ENCODE peak calls at places on chromosomes 3 and 15, in four cellular contexts. H is HepG2, U is SK-N-SH, R is GM23338. B is an unnamed sample.
A peak's percentile ranks its signal among the peaks of the same experiment; 100 is the strongest.

GRCh38 chr15:87778358-87778757 is 478.2 kb downstream of the NTRK3 start:
- DNase-seq in R (peak; percentile 12), H (no peak), U (no peak), B (no peak)

GRCh38 chr3:149507491-149508324 is 33.2 kb downstream of the TM4SF4 start:
- DNase-seq in H (no peak), R (peak; percentile 26), U (no peak), B (peak; percentile 77)

GRCh38 chr3:192060160-192060783 is 599.3 kb downstream of the PYDC2 start:
- DNase-seq in R (no peak), H (no peak), U (no peak), B (no peak)

GRCh38 chr3:150407818-150408231 is 273 bp upstream of the TSC22D2 start:
- DNase-seq in R (peak; percentile 94), U (no peak), H (no peak), B (no peak)

GRCh38 chr15:77504871-77505270 is 84.2 kb downstream of the HMG20A start:
- DNase-seq in H (no peak), R (no peak), U (no peak), B (no peak)

GRCh38 chr15:74373731-74374647 is 6.5 kb upstream of the CYP11A1 start:
- DNase-seq in U (peak; percentile 99), R (peak; percentile 98), H (peak; percentile 83), B (peak; percentile 84)

GRCh38 chr3:5017953-5018531 is 38.8 kb downstream of the BHLHE40 start:
- DNase-seq in U (no peak), H (no peak), R (no peak), B (no peak)

GRCh38 chr3:151003024-151003771 is 30.7 kb upstream of the CLRN1 start:
- DNase-seq in U (no peak), H (peak; percentile 34), R (no peak), B (no peak)

GRCh38 chr3:88141458-88142083 is 8.2 kb upstream of the C3orf38 start:
- DNase-seq in R (no peak), H (no peak), U (no peak), B (no peak)

GRCh38 chr3:168040624-168041208 is 55.0 kb downstream of the GOLIM4 start:
- DNase-seq in H (peak; percentile 49), U (peak; percentile 36), R (peak; percentile 84), B (peak; percentile 37)

GRCh38 chr15:80533934-80534333 is 129.8 kb downstream of the ARNT2 start:
- DNase-seq in U (no peak), R (no peak), H (no peak), B (no peak)

GRCh38 chr3:159840900-159841299 is 147.7 kb upstream of the IL12A start:
- DNase-seq in U (no peak), H (no peak), R (no peak), B (no peak)

DNA sequence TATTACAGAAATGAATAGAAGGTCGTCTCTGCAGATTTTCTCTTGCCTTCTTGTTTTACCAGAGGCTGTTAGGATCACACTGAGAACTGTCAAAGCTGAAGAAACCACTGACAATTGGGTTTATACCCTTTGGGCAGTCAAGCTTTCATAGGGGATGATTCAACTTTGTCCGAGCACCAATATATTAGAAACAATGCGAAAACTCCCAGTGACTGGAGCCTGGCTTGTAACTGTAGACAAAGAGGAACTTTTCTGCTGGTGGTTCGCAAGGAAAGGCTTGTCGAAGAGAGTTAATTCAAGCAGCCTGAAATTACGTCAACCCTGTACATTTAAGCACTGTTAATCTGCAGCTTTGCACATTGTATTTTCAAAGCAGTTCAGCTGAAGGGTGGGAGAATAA is 193.2 kb upstream of the ZNF385D start:
- DNase-seq in R (no peak), H (no peak), U (no peak), B (no peak)
- H2AFZ ChIP-seq in R (peak overlapping the region; percentile 76), H (no peak overlapping the region), U (no peak overlapping the region), B (no peak overlapping the region)

DNA sequence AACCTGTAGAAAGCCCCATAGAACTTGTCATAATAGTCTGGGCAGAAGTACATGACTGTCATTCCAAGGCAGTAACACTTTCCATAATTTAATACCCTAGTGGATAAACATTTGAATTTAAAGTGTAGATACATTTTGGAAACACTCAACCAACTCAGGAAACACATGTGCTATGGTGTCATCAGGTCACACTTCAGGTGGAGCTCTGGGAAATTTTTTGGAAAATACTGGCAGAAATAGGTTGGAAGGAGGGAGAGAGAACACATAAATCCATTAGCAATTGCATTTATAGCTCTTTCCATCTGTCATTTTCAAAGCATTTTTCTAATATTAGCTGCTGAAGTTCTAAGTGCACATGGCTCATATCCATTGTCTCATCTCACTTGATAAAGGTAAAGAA is 135.7 kb downstream of the MEIS2 start:
- DNase-seq in R (no peak), H (no peak), U (no peak), B (peak; percentile 55)
- TF ChIP-seq CTCF in R (no peak), H (no peak), U (no peak), B (no peak)

DNA sequence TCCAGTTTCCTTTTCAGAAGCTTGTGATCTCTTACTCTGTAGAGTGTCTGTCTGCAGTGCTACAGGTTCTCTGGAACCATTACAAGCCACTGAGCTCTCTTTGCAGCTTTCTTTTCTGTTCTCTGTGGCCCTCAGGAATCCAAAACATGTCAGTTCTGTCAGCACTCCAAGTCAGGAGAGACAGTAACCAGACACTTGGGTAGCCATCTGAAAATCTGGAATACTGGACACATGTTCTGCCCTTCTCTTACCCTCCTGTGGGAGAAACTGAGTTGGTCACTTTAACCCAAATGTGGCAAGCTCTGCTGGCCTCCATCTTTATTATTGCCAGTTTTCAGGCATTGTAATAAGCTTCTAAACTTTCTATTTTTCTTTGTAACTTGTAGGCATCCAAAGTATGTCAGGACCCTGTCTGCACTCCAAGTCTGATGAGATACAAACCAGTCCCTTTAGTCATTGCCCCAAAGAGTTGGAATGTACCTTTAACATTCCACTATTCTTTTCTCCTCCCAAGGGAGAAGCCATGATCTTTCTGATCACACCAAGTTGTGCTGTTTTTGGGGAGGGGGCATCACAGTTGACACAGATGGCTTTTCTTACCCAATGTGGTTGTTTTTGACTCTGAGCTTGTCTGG is 183.7 kb downstream of the DPH6 start:
- DNase-seq in U (no peak), H (no peak), R (no peak), B (no peak)
- TF ChIP-seq POLR2AphosphoS5 in U (peak; percentile 62), H (no peak), R (no peak), B (no peak)

GRCh38 chr3:36969085-36969484 is 23.8 kb downstream of the EPM2AIP1 start:
- DNase-seq in H (no peak), U (no peak), R (no peak), B (no peak)

GRCh38 chr3:36969540-36970432 is 23.1 kb downstream of the EPM2AIP1 start:
- DNase-seq in U (peak; percentile 88), R (peak; percentile 80), H (peak; percentile 73), B (peak; percentile 66)

GRCh38 chr3:36965440-36965839 is 20.6 kb upstream of the TRANK1 start:
- DNase-seq in U (no peak), R (peak; percentile 75), H (no peak), B (no peak)

GRCh38 chr3:36960502-36960901 is 15.6 kb upstream of the TRANK1 start:
- DNase-seq in R (no peak), U (no peak), H (no peak), B (no peak)

DNA sequence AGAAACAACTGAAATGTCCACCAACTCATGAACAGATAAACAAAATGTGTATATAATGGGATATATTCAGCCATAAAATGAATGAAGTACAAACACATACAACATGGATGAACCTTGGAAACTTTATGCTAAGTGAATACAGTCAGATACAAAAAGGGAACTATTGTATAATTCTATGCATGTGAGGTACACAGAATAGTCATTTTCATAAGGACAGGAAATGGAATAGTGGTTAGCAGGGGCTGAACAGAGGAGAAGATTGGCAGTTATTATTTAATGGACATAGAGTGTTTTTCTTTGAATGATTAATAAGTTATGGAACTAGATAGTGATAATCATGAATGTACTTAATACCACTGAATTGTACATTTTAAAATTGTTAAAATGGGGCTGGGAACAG is 20.0 kb upstream of the TRANK1 start:
- DNase-seq in R (no peak), U (no peak), H (no peak), B (no peak)
- H2AFZ ChIP-seq in R (peak overlapping the region; percentile 23), U (no peak overlapping the region), H (no peak overlapping the region), B (no peak overlapping the region)

GRCh38 chr3:82329300-82329699 is 567.9 kb upstream of the GBE1 start:
- DNase-seq in R (no peak), U (no peak), H (no peak), B (peak; percentile 2)
- TF ChIP-seq CTCF in R (peak; percentile 61), U (peak; percentile 60), H (no peak), B (no peak)

DNA sequence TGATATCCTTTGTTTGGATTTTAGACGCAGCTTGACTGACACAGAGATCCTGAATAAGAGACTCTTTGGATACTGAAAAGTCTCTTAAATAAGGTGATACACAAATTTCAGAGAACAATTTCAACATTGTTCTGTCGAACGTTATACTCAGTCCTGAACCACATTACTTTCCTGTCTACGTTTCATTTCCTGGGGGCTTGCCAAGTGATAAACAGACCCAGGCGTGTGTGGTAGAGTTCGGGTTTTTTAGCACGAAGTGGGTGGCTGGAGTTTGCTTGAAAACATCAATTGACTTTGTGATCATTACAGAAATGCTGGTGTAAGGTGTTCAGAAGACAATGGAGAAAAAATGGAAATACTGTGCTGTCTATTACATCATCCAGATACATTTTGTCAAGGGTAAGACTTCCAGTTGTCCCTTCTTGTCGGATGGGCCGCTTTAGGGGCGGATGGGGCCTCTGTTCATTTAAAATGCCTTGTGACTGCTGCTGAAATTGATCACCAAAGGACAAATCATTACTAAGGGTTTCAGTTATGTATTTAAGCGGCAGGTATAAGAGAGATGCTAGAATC is at the start of gene CD96:
- DNase-seq in R (no peak), U (no peak), H (no peak), B (no peak)
- TF ChIP-seq POLR2AphosphoS5 in R (no peak), U (no peak), H (no peak), B (no peak)

DNA sequence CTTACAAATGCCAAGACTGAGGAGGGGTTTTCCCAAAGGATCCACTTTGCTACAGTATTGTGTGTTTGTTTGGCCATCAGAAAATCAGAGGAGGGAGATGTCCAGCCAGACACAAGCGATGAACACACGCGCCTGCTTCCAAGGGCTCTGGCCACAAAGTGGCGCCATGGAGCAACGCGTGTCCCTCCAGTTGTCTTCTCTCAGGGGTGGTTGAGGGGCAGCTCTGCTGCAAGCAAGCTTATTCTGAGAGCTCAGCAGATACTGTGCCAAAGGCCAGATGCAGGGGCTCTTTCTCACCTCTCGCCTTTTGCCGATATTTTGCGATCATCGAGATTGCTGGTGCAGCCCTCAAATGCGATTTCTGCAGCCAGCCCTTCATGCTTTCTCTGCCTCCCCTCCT is 88.9 kb upstream of the OSBPL11 start:
- DNase-seq in R (peak; percentile 82), U (peak; percentile 33), H (peak; percentile 48), B (peak; percentile 3)
- H2AFZ ChIP-seq in R (peak overlapping the region; percentile 86), U (no peak overlapping the region), H (no peak overlapping the region), B (no peak overlapping the region)